ENCODE peak calls at places on chromosomes 11 and 22, in four cellular contexts. I, B, P and F are unnamed samples.

GRCh38 chr22:46829140-46829891 is 66.9 kb downstream of the TBC1D22A start:
- DNase-seq in I (no peak), B (no peak), P (no peak), F (no peak)

GRCh38 chr11:2665747-2666710 is 33.8 kb downstream of the KCNQ1OT1 start:
- DNase-seq in I (no peak), B (no peak), P (no peak), F (no peak)

GRCh38 chr11:36012410-36012809 is 68.5 kb downstream of the LDLRAD3 start:
- DNase-seq in I (no peak), B (no peak), P (no peak), F (no peak)

GRCh38 chr22:40094449-40094848 is 83.3 kb upstream of the TNRC6B start:
- DNase-seq in I (no peak), B (no peak), P (no peak), F (no peak)

GRCh38 chr11:57776101-57776511 is 14.5 kb downstream of the CTNND1 start:
- DNase-seq in I (no peak), B (no peak), P (no peak), F (no peak)

GRCh38 chr11:119709638-119710346 is 19.2 kb downstream of the NECTIN1 start:
- DNase-seq in I (no peak), B (peak; percentile 33), P (peak; percentile 80), F (peak; percentile 98)

GRCh38 chr11:111494040-111494439 is 18.1 kb downstream of the BTG4 start:
- DNase-seq in I (no peak), B (no peak), P (no peak), F (no peak)

GRCh38 chr11:73177380-73178091 is 35.4 kb upstream of the FCHSD2 start:
- DNase-seq in I (no peak), B (peak; percentile 52), P (no peak), F (peak; percentile 45)

GRCh38 chr22:48500481-48501230 is 1327.0 kb downstream of the BRD1 start:
- DNase-seq in I (no peak), B (no peak), P (no peak), F (no peak)

GRCh38 chr22:42717197-42717967 is 3.3 kb downstream of the A4GALT start:
- DNase-seq in I (no peak), B (no peak), P (no peak), F (no peak)

GRCh38 chr22:32204856-32205722 is at the start of gene RFPL2:
- DNase-seq in I (no peak), B (peak; percentile 64), P (peak; percentile 93), F (peak; percentile 70)

GRCh38 chr22:46613606-46613997 is 6.6 kb upstream of the GRAMD4 start:
- DNase-seq in I (no peak), B (no peak), P (no peak), F (no peak)

GRCh38 chr22:40396882-40397281 is 26.5 kb downstream of the SGSM3 start:
- DNase-seq in I (peak; percentile 52), B (peak; percentile 94), P (peak; percentile 78), F (no peak)

GRCh38 chr11:123475478-123475877 is 45.4 kb downstream of the GRAMD1B start:
- DNase-seq in I (peak; percentile 32), B (no peak), P (no peak), F (peak; percentile 83)

GRCh38 chr11:88972210-88972609 is 93.6 kb downstream of the GRM5 start:
- DNase-seq in I (no peak), B (no peak), P (no peak), F (no peak)

GRCh38 chr22:36277482-36278291 is 24.8 kb downstream of the APOL1 start:
- DNase-seq in I (no peak), B (peak; percentile 69), P (peak; percentile 8), F (peak; percentile 66)

GRCh38 chr11:65719887-65720236 is 736 bp downstream of the RNASEH2C start:
- DNase-seq in I (no peak), B (no peak), P (no peak), F (peak; percentile 22)

GRCh38 chr22:32823024-32823730 is 21.7 kb downstream of the TIMP3 start:
- DNase-seq in I (no peak), B (peak; percentile 60), P (no peak), F (peak; percentile 17)

GRCh38 chr22:38549106-38549884 is 20.7 kb downstream of the DMC1 start:
- DNase-seq in I (no peak), B (no peak), P (no peak), F (no peak)

GRCh38 chr11:117921893-117922292 is 7.3 kb downstream of the TMPRSS13 start:
- DNase-seq in I (no peak), B (no peak), P (no peak), F (no peak)

GRCh38 chr11:3130269-3131071 is 34.6 kb downstream of the OSBPL5 start:
- DNase-seq in I (no peak), B (peak; percentile 76), P (no peak), F (peak; percentile 71)

GRCh38 chr22:50473855-50474671 is 772 bp downstream of the SBF1 start:
- DNase-seq in I (no peak), B (peak; percentile 66), P (no peak), F (no peak)

GRCh38 chr11:132746305-132746704 is 786.0 kb downstream of the OPCML start:
- DNase-seq in I (no peak), B (no peak), P (no peak), F (no peak)

GRCh38 chr11:115145316-115145715 is 358.9 kb downstream of the CADM1 start:
- DNase-seq in I (no peak), B (no peak), P (no peak), F (no peak)

GRCh38 chr22:50316114-50317065 is 8.9 kb upstream of the PLXNB2 start:
- DNase-seq in I (no peak), B (no peak), P (no peak), F (no peak)

GRCh38 chr11:17538054-17538453 is 6.2 kb downstream of the USH1C start:
- DNase-seq in I (no peak), B (no peak), P (no peak), F (no peak)

GRCh38 chr11:57937431-57937830 is 86.2 kb upstream of the OR9Q1 start:
- DNase-seq in I (no peak), B (no peak), P (no peak), F (no peak)

GRCh38 chr11:45323598-45324249 is 37.6 kb upstream of the SYT13 start:
- DNase-seq in I (no peak), B (no peak), P (no peak), F (no peak)

GRCh38 chr22:44595841-44596341 is 97.9 kb upstream of the RTL6 start:
- DNase-seq in I (no peak), B (peak; percentile 27), P (no peak), F (no peak)

GRCh38 chr11:74720596-74721478 is 10.4 kb downstream of the CHRDL2 start:
- DNase-seq in I (no peak), B (peak; percentile 50), P (no peak), F (peak; percentile 68)

GRCh38 chr11:63680842-63681207 is 475 bp upstream of the RTN3 start:
- DNase-seq in I (no peak), B (no peak), P (no peak), F (no peak)

GRCh38 chr11:31106326-31106725 is 263.2 kb downstream of the DCDC1 start:
- DNase-seq in I (no peak), B (no peak), P (peak; percentile 83), F (peak; percentile 91)

GRCh38 chr11:69465236-69466000 is 16.0 kb upstream of the LINC01488 start:
- DNase-seq in I (no peak), B (no peak), P (no peak), F (no peak)

GRCh38 chr22:33018232-33018864 is 39.8 kb downstream of the SYN3 start:
- DNase-seq in I (no peak), B (peak; percentile 64), P (peak; percentile 4), F (peak; percentile 29)

GRCh38 chr11:19979519-19979845 is 180.8 kb downstream of the DBX1 start:
- DNase-seq in I (no peak), B (no peak), P (no peak), F (no peak)